ENCODE peak calls at places on chromosomes 7 and 10, in five cellular contexts. One of them, this sample, is unnamed.

GRCh38 chr10:92593553-92594046 is 670 bp downstream of the KIF11 start:
- DNase-seq in DMS153: no peak
- DNase-seq in activated T-helper 2 cell treated with anti-CD3 and anti-CD28 coated beads, Interferon-gamma antibody, Interleukin-2, Interleukin-4, amounts not matched to agents 10 μg/mL and 5 μg/mL and 100 μg/mL, durations not matched to agents 14 hours and 24 hours and 36 hours: no peak
- DNase-seq in esophagus muscularis mucosa: no peak
- DNase-seq in ovary: no peak
- DNase-seq in this sample: no peak

GRCh38 chr10:2935647-2936386 is 131.5 kb upstream of the PFKP start:
- DNase-seq in DMS153: peak
- DNase-seq in activated T-helper 2 cell treated with anti-CD3 and anti-CD28 coated beads, Interferon-gamma antibody, Interleukin-2, Interleukin-4, amounts not matched to agents 10 μg/mL and 5 μg/mL and 100 μg/mL, durations not matched to agents 14 hours and 24 hours and 36 hours: no peak
- DNase-seq in esophagus muscularis mucosa: no peak
- DNase-seq in ovary: no peak
- DNase-seq in this sample: no peak

GRCh38 chr7:73715648-73716317 is 3.7 kb downstream of the STX1A start:
- DNase-seq in DMS153: peak
- DNase-seq in activated T-helper 2 cell treated with anti-CD3 and anti-CD28 coated beads, Interferon-gamma antibody, Interleukin-2, Interleukin-4, amounts not matched to agents 10 μg/mL and 5 μg/mL and 100 μg/mL, durations not matched to agents 14 hours and 24 hours and 36 hours: no peak
- DNase-seq in esophagus muscularis mucosa: no peak
- DNase-seq in ovary: no peak
- DNase-seq in this sample: peak

GRCh38 chr10:30433779-30434272 is at the start of gene MAP3K8:
- DNase-seq in DMS153: peak
- DNase-seq in activated T-helper 2 cell treated with anti-CD3 and anti-CD28 coated beads, Interferon-gamma antibody, Interleukin-2, Interleukin-4, amounts not matched to agents 10 μg/mL and 5 μg/mL and 100 μg/mL, durations not matched to agents 14 hours and 24 hours and 36 hours: peak
- DNase-seq in esophagus muscularis mucosa: peak
- DNase-seq in ovary: peak
- DNase-seq in this sample: peak

GRCh38 chr10:13056461-13057077 is 43.4 kb upstream of the OPTN start:
- DNase-seq in DMS153: no peak
- DNase-seq in activated T-helper 2 cell treated with anti-CD3 and anti-CD28 coated beads, Interferon-gamma antibody, Interleukin-2, Interleukin-4, amounts not matched to agents 10 μg/mL and 5 μg/mL and 100 μg/mL, durations not matched to agents 14 hours and 24 hours and 36 hours: no peak
- DNase-seq in esophagus muscularis mucosa: no peak
- DNase-seq in ovary: no peak
- DNase-seq in this sample: no peak

GRCh38 chr10:132233501-132234075 is 46.8 kb downstream of the DPYSL4 start:
- DNase-seq in DMS153: no peak
- DNase-seq in activated T-helper 2 cell treated with anti-CD3 and anti-CD28 coated beads, Interferon-gamma antibody, Interleukin-2, Interleukin-4, amounts not matched to agents 10 μg/mL and 5 μg/mL and 100 μg/mL, durations not matched to agents 14 hours and 24 hours and 36 hours: no peak
- DNase-seq in esophagus muscularis mucosa: no peak
- DNase-seq in ovary: no peak
- DNase-seq in this sample: no peak

GRCh38 chr10:63887600-63888396 is 366.6 kb downstream of the REEP3 start:
- DNase-seq in DMS153: no peak
- DNase-seq in activated T-helper 2 cell treated with anti-CD3 and anti-CD28 coated beads, Interferon-gamma antibody, Interleukin-2, Interleukin-4, amounts not matched to agents 10 μg/mL and 5 μg/mL and 100 μg/mL, durations not matched to agents 14 hours and 24 hours and 36 hours: no peak
- DNase-seq in esophagus muscularis mucosa: no peak
- DNase-seq in ovary: no peak
- DNase-seq in this sample: no peak

GRCh38 chr7:101664390-101664789 is 35.3 kb upstream of the MYL10 start:
- DNase-seq in DMS153: no peak
- DNase-seq in activated T-helper 2 cell treated with anti-CD3 and anti-CD28 coated beads, Interferon-gamma antibody, Interleukin-2, Interleukin-4, amounts not matched to agents 10 μg/mL and 5 μg/mL and 100 μg/mL, durations not matched to agents 14 hours and 24 hours and 36 hours: no peak
- DNase-seq in esophagus muscularis mucosa: no peak
- DNase-seq in ovary: no peak
- DNase-seq in this sample: no peak

GRCh38 chr10:57968328-57969016 is 299.2 kb downstream of the IPMK start:
- DNase-seq in DMS153: no peak
- DNase-seq in activated T-helper 2 cell treated with anti-CD3 and anti-CD28 coated beads, Interferon-gamma antibody, Interleukin-2, Interleukin-4, amounts not matched to agents 10 μg/mL and 5 μg/mL and 100 μg/mL, durations not matched to agents 14 hours and 24 hours and 36 hours: no peak
- DNase-seq in esophagus muscularis mucosa: no peak
- DNase-seq in ovary: no peak
- DNase-seq in this sample: no peak

GRCh38 chr7:74501298-74501697 is 47.6 kb downstream of the GTF2IRD1 start:
- DNase-seq in DMS153: no peak
- DNase-seq in activated T-helper 2 cell treated with anti-CD3 and anti-CD28 coated beads, Interferon-gamma antibody, Interleukin-2, Interleukin-4, amounts not matched to agents 10 μg/mL and 5 μg/mL and 100 μg/mL, durations not matched to agents 14 hours and 24 hours and 36 hours: no peak
- DNase-seq in esophagus muscularis mucosa: no peak
- DNase-seq in ovary: no peak
- DNase-seq in this sample: no peak

GRCh38 chr7:44289341-44290249 is 35.8 kb downstream of the CAMK2B start:
- DNase-seq in DMS153: no peak
- DNase-seq in activated T-helper 2 cell treated with anti-CD3 and anti-CD28 coated beads, Interferon-gamma antibody, Interleukin-2, Interleukin-4, amounts not matched to agents 10 μg/mL and 5 μg/mL and 100 μg/mL, durations not matched to agents 14 hours and 24 hours and 36 hours: no peak
- DNase-seq in esophagus muscularis mucosa: no peak
- DNase-seq in ovary: peak
- DNase-seq in this sample: no peak

GRCh38 chr10:32372000-32372875 is 25.3 kb upstream of the EPC1 start:
- DNase-seq in DMS153: no peak
- DNase-seq in activated T-helper 2 cell treated with anti-CD3 and anti-CD28 coated beads, Interferon-gamma antibody, Interleukin-2, Interleukin-4, amounts not matched to agents 10 μg/mL and 5 μg/mL and 100 μg/mL, durations not matched to agents 14 hours and 24 hours and 36 hours: no peak
- DNase-seq in esophagus muscularis mucosa: no peak
- DNase-seq in ovary: no peak
- DNase-seq in this sample: no peak

GRCh38 chr7:30923774-30924413 is 12.2 kb downstream of the AQP1 start:
- DNase-seq in DMS153: no peak
- DNase-seq in activated T-helper 2 cell treated with anti-CD3 and anti-CD28 coated beads, Interferon-gamma antibody, Interleukin-2, Interleukin-4, amounts not matched to agents 10 μg/mL and 5 μg/mL and 100 μg/mL, durations not matched to agents 14 hours and 24 hours and 36 hours: no peak
- DNase-seq in esophagus muscularis mucosa: peak
- DNase-seq in ovary: peak
- DNase-seq in this sample: no peak

GRCh38 chr7:46301677-46302076 is 380.6 kb upstream of the IGFBP3 start:
- DNase-seq in DMS153: no peak
- DNase-seq in activated T-helper 2 cell treated with anti-CD3 and anti-CD28 coated beads, Interferon-gamma antibody, Interleukin-2, Interleukin-4, amounts not matched to agents 10 μg/mL and 5 μg/mL and 100 μg/mL, durations not matched to agents 14 hours and 24 hours and 36 hours: no peak
- DNase-seq in esophagus muscularis mucosa: no peak
- DNase-seq in ovary: no peak
- DNase-seq in this sample: no peak

GRCh38 chr10:5587151-5588079 is 62.7 kb downstream of the CALML3 start:
- DNase-seq in DMS153: no peak
- DNase-seq in activated T-helper 2 cell treated with anti-CD3 and anti-CD28 coated beads, Interferon-gamma antibody, Interleukin-2, Interleukin-4, amounts not matched to agents 10 μg/mL and 5 μg/mL and 100 μg/mL, durations not matched to agents 14 hours and 24 hours and 36 hours: no peak
- DNase-seq in esophagus muscularis mucosa: no peak
- DNase-seq in ovary: no peak
- DNase-seq in this sample: no peak

GRCh38 chr10:51178634-51179033 is 104.3 kb downstream of the PRKG1 start:
- DNase-seq in DMS153: no peak
- DNase-seq in activated T-helper 2 cell treated with anti-CD3 and anti-CD28 coated beads, Interferon-gamma antibody, Interleukin-2, Interleukin-4, amounts not matched to agents 10 μg/mL and 5 μg/mL and 100 μg/mL, durations not matched to agents 14 hours and 24 hours and 36 hours: no peak
- DNase-seq in esophagus muscularis mucosa: no peak
- DNase-seq in ovary: no peak
- DNase-seq in this sample: no peak

GRCh38 chr7:29106128-29106988 is 40.0 kb downstream of the CPVL start:
- DNase-seq in DMS153: peak
- DNase-seq in activated T-helper 2 cell treated with anti-CD3 and anti-CD28 coated beads, Interferon-gamma antibody, Interleukin-2, Interleukin-4, amounts not matched to agents 10 μg/mL and 5 μg/mL and 100 μg/mL, durations not matched to agents 14 hours and 24 hours and 36 hours: no peak
- DNase-seq in esophagus muscularis mucosa: no peak
- DNase-seq in ovary: no peak
- DNase-seq in this sample: peak

GRCh38 chr7:47373871-47374451 is 207.9 kb downstream of the TNS3 start:
- DNase-seq in DMS153: peak
- DNase-seq in activated T-helper 2 cell treated with anti-CD3 and anti-CD28 coated beads, Interferon-gamma antibody, Interleukin-2, Interleukin-4, amounts not matched to agents 10 μg/mL and 5 μg/mL and 100 μg/mL, durations not matched to agents 14 hours and 24 hours and 36 hours: no peak
- DNase-seq in esophagus muscularis mucosa: no peak
- DNase-seq in ovary: no peak
- DNase-seq in this sample: no peak

GRCh38 chr7:23467731-23468720 is 2.3 kb downstream of the IGF2BP3 start:
- DNase-seq in DMS153: no peak
- DNase-seq in activated T-helper 2 cell treated with anti-CD3 and anti-CD28 coated beads, Interferon-gamma antibody, Interleukin-2, Interleukin-4, amounts not matched to agents 10 μg/mL and 5 μg/mL and 100 μg/mL, durations not matched to agents 14 hours and 24 hours and 36 hours: peak
- DNase-seq in esophagus muscularis mucosa: no peak
- DNase-seq in ovary: no peak
- DNase-seq in this sample: peak

GRCh38 chr10:119022846-119023552 is 6.5 kb upstream of the NANOS1 start:
- DNase-seq in DMS153: no peak
- DNase-seq in activated T-helper 2 cell treated with anti-CD3 and anti-CD28 coated beads, Interferon-gamma antibody, Interleukin-2, Interleukin-4, amounts not matched to agents 10 μg/mL and 5 μg/mL and 100 μg/mL, durations not matched to agents 14 hours and 24 hours and 36 hours: no peak
- DNase-seq in esophagus muscularis mucosa: peak
- DNase-seq in ovary: no peak
- DNase-seq in this sample: no peak

GRCh38 chr10:125010362-125010761 is 68.4 kb downstream of the ZRANB1 start:
- DNase-seq in DMS153: no peak
- DNase-seq in activated T-helper 2 cell treated with anti-CD3 and anti-CD28 coated beads, Interferon-gamma antibody, Interleukin-2, Interleukin-4, amounts not matched to agents 10 μg/mL and 5 μg/mL and 100 μg/mL, durations not matched to agents 14 hours and 24 hours and 36 hours: no peak
- DNase-seq in esophagus muscularis mucosa: no peak
- DNase-seq in ovary: no peak
- DNase-seq in this sample: no peak

GRCh38 chr7:120553497-120553896 is 280.5 kb downstream of the KCND2 start:
- DNase-seq in DMS153: no peak
- DNase-seq in activated T-helper 2 cell treated with anti-CD3 and anti-CD28 coated beads, Interferon-gamma antibody, Interleukin-2, Interleukin-4, amounts not matched to agents 10 μg/mL and 5 μg/mL and 100 μg/mL, durations not matched to agents 14 hours and 24 hours and 36 hours: no peak
- DNase-seq in esophagus muscularis mucosa: no peak
- DNase-seq in ovary: no peak
- DNase-seq in this sample: no peak

GRCh38 chr10:62594093-62594520 is 210.4 kb upstream of the ADO start:
- DNase-seq in DMS153: peak
- DNase-seq in activated T-helper 2 cell treated with anti-CD3 and anti-CD28 coated beads, Interferon-gamma antibody, Interleukin-2, Interleukin-4, amounts not matched to agents 10 μg/mL and 5 μg/mL and 100 μg/mL, durations not matched to agents 14 hours and 24 hours and 36 hours: peak
- DNase-seq in esophagus muscularis mucosa: no peak
- DNase-seq in ovary: peak
- DNase-seq in this sample: no peak

GRCh38 chr7:39672176-39672575 is 48.8 kb downstream of the RALA start:
- DNase-seq in DMS153: no peak
- DNase-seq in activated T-helper 2 cell treated with anti-CD3 and anti-CD28 coated beads, Interferon-gamma antibody, Interleukin-2, Interleukin-4, amounts not matched to agents 10 μg/mL and 5 μg/mL and 100 μg/mL, durations not matched to agents 14 hours and 24 hours and 36 hours: no peak
- DNase-seq in esophagus muscularis mucosa: no peak
- DNase-seq in ovary: no peak
- DNase-seq in this sample: no peak

GRCh38 chr10:48981310-48981907 is 41.8 kb upstream of the LRRC18 start:
- DNase-seq in DMS153: no peak
- DNase-seq in activated T-helper 2 cell treated with anti-CD3 and anti-CD28 coated beads, Interferon-gamma antibody, Interleukin-2, Interleukin-4, amounts not matched to agents 10 μg/mL and 5 μg/mL and 100 μg/mL, durations not matched to agents 14 hours and 24 hours and 36 hours: peak
- DNase-seq in esophagus muscularis mucosa: no peak
- DNase-seq in ovary: peak
- DNase-seq in this sample: no peak